ENCODE peak calls at places on chromosomes 13 and 19, in six cellular contexts. V is A549, G is HepG2, O is endothelial cell of umbilical vein, H is K562, J is GM12878. W is an unnamed sample.

GRCh38 chr19:42471554-42472249 is 29.0 kb upstream of the CXCL17 start:
- DNase-seq in V (no peak), G (no peak), O (no peak), H (no peak), J (no peak), W (no peak)

GRCh38 chr13:27988520-27988919 is at the start of gene URAD:
- DNase-seq in V (no peak), G (peak), O (no peak), H (no peak), J (no peak), W (no peak)

GRCh38 chr13:30156270-30156669 is 151.1 kb downstream of the KATNAL1 start:
- DNase-seq in V (no peak), G (no peak), O (no peak), H (no peak), J (no peak), W (no peak)

GRCh38 chr19:41934849-41935374 is 6.7 kb upstream of the ERFL start:
- DNase-seq in V (peak), G (peak), O (peak), H (peak), J (no peak), W (peak)

GRCh38 chr19:19232231-19232630 is 20.5 kb downstream of the NCAN start:
- DNase-seq in V (no peak), G (no peak), O (no peak), H (no peak), J (no peak), W (no peak)

GRCh38 chr19:18764591-18765051 is 26.5 kb downstream of the COMP start:
- DNase-seq in V (no peak), G (no peak), O (no peak), H (no peak), J (no peak), W (no peak)

GRCh38 chr13:30829788-30830637 is 76.1 kb upstream of the MEDAG start:
- DNase-seq in V (no peak), G (peak), O (no peak), H (no peak), J (no peak), W (no peak)

GRCh38 chr13:97279913-97280312 is 57.8 kb downstream of the MBNL2 start:
- DNase-seq in V (no peak), G (no peak), O (peak), H (no peak), J (no peak), W (no peak)

GRCh38 chr19:12052571-12053169 is at the start of gene ZNF878:
- DNase-seq in V (no peak), G (peak), O (peak), H (peak), J (peak), W (peak)

GRCh38 chr13:98189841-98190505 is 12.9 kb upstream of the RNF113B start:
- DNase-seq in V (no peak), G (peak), O (peak), H (no peak), J (no peak), W (peak)

GRCh38 chr19:40416918-40417713 is 3.9 kb upstream of the PRX start:
- DNase-seq in V (no peak), G (peak), O (no peak), H (peak), J (no peak), W (no peak)

GRCh38 chr19:43774103-43774939 is 6.5 kb downstream of the KCNN4 start:
- DNase-seq in V (no peak), G (peak), O (peak), H (peak), J (no peak), W (no peak)

GRCh38 chr13:101706651-101707050 is 254.2 kb downstream of the ITGBL1 start:
- DNase-seq in V (peak), G (peak), O (peak), H (no peak), J (no peak), W (peak)

GRCh38 chr19:43643326-43643725 is 3.7 kb upstream of the CADM4 start:
- DNase-seq in V (no peak), G (no peak), O (no peak), H (no peak), J (no peak), W (no peak)

DNA sequence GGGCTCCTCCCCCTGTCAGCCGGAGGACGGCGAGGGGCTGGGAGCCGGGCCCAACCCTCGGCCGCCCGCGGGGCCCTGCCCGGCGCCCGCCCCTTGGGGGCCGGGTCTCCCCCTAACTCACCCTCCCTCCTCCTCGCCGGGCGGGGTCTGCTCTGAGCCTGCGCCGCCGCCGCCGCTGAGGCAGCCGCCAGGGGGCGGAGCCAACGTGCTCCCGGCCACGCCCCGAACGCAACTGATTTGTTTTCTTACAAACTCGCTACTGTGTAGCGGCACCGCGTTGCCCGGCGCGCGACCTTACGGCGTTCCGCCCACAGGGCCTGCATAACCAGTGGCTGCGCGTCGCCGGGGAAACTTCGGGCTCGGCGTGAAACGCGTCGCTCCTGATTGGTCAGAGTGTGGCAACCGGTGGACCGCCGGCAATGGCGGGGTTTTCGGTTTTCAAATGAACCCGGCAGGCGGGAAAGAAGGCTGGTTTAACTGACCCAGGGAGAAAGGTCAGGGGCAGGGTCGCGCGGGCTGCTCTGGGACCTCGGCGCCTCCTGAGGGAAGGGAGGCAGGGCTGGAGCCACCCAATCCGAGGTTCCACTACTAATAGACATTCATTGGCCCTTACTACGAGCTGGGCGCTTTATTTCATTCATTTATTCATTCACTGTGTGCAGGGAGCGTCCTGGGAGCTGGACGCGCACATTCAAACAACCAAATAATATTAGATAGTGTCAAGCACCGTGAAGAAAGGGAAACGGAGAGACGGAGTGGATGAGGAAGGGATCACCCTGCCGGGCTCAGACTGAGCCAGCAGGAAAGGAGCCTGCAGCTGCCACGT is at the start of gene CDKN2D:
- DNase-seq in V (peak), G (peak), O (peak), H (peak), J (peak), W (peak)
- TF ChIP-seq POLR2A in V (no peak), G (peak), O (no peak), H (peak), J (peak), W (peak)

GRCh38 chr13:74820809-74821208 is 661.2 kb downstream of the TBC1D4 start:
- DNase-seq in V (no peak), G (no peak), O (no peak), H (no peak), J (no peak), W (no peak)

GRCh38 chr13:74819549-74819948 is 662.4 kb downstream of the TBC1D4 start:
- DNase-seq in V (no peak), G (no peak), O (no peak), H (no peak), J (no peak), W (no peak)

GRCh38 chr13:74825949-74826246 is 656.1 kb downstream of the TBC1D4 start:
- DNase-seq in V (no peak), G (no peak), O (no peak), H (no peak), J (no peak), W (no peak)

DNA sequence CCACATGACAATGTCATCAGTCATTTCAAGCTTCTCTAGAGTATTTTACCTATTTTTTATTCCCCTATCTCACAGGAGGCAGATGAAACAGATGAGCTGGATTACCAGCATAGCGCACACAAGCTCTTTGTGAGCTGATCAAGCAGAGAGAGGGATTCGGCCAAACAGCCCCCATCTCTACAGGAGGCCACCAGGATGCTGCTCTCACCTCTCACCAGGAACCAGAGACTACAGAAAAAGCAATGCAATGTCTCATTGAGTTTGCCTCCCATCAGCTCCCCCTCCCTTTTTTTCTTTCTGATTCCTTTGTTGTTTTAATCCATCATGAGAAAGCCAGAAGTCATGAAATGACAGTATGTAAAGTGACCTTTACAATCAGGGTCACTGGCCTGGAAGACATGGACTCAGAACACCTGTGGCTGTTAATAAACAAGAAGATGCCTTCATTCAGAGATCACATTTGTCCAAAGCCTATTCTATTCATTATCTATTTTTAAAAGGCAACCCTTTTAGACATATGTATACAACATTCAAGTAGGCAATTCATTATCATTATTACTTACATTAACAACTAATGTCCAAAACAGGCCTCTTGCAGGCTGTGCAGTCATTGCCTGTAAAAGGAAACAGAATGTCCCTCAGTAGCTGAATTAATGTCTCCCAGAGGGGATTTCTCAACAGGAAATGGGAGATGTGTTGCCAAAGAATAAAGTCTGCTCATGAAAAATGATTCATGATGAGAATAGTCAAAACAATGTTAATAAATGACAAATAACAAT is 656.6 kb downstream of the TBC1D4 start:
- DNase-seq in V (peak), G (no peak), O (peak), H (no peak), J (no peak), W (peak)
- TF ChIP-seq MYC in V (no peak), G (no peak), O (no peak), H (no peak), J (no peak), W (no peak)

DNA sequence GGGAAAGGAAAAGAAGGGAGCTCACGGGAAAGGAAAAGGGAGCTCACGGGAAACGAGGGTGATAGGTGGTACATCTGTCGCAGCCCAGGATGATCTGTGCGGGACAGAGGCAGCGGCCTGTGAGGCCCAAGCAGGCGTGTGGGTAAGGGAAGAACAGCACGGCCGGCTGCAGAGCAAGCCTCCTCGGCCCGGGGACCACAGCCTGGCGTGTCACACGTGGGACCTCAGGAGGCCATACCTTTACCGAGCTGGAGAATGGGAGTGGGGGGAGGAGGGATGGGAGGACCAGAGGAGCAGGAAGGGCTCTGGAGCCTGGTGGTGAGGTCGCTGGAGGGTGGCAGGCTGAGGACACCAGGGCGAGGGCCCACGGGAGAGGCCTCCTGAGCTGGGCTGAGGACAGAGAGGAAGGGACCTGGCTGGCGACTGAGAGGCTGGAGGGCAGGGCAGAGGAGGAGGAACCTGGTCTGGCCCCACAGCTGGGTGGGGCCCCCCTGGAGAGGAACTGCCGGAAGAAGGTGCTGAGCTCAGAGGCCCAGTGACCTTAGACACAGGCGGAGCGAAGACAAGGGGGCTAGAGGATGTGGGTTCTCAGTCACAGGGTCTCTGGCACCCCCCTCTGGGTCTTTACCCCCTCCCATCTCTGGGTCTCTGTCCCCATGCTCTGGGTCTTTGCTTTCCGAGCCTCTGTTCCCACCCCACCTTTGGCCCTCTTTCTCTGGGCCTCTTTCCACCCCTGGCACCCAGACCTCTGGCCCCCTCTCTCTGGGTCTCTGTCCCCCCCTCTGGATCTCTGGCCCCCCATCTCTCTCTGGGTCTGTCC is 2.9 kb upstream of the FTL start:
- DNase-seq in V (peak), G (peak), O (no peak), H (peak), J (no peak), W (peak)
- TF ChIP-seq POLR2A in V (peak), G (peak), O (peak), H (peak), J (peak), W (peak)

GRCh38 chr19:27974082-27974513 is 1238.9 kb downstream of the UQCRFS1 start:
- DNase-seq in V (peak), G (peak), O (no peak), H (peak), J (peak), W (peak)

GRCh38 chr19:27971869-27972268 is 1241.1 kb downstream of the UQCRFS1 start:
- DNase-seq in V (no peak), G (no peak), O (no peak), H (no peak), J (no peak), W (no peak)

GRCh38 chr19:27972291-27973040 is 1240.5 kb downstream of the UQCRFS1 start:
- DNase-seq in V (no peak), G (no peak), O (no peak), H (no peak), J (no peak), W (no peak)

GRCh38 chr19:27975419-27976005 is 1237.4 kb downstream of the UQCRFS1 start:
- DNase-seq in V (no peak), G (no peak), O (no peak), H (no peak), J (no peak), W (no peak)

GRCh38 chr19:27971071-27971470 is 1241.9 kb downstream of the UQCRFS1 start:
- DNase-seq in V (no peak), G (no peak), O (no peak), H (no peak), J (no peak), W (no peak)
- TF ChIP-seq MYC in V (no peak), G (no peak), O (no peak), H (no peak), J (no peak), W (no peak)

DNA sequence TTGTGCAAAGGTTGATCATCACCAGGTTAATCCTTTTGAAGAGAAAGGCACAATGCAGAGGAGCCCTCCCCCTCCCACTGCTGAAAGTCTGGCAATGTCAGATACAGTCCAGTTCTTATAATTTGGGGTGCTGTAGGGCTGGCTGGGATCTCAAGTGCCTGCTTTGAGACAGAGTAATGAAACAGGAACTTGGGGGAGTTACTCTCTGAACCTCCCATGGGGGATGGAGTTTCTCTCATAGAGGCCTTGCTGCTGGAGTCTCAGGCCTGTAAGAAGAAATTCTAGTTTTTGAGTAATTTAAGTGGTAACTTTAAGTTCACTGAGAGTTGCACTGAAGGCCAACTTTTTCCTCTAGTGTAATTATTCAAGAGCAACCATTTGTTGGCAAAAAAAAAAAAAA is 410.5 kb downstream of the KCNRG start:
- DNase-seq in V (no peak), G (no peak), O (no peak), H (no peak), J (no peak), W (peak)
- TF ChIP-seq POLR2A in V (no peak), G (no peak), O (no peak), H (no peak), J (no peak), W (no peak)

GRCh38 chr13:113637262-113638160 is 20.5 kb downstream of the ATP4B start:
- DNase-seq in V (no peak), G (no peak), O (no peak), H (no peak), J (no peak), W (no peak)

GRCh38 chr13:113635709-113636108 is 22.3 kb downstream of the ATP4B start:
- DNase-seq in V (no peak), G (no peak), O (no peak), H (no peak), J (no peak), W (no peak)

GRCh38 chr13:113635048-113635420 is 23.0 kb downstream of the ATP4B start:
- DNase-seq in V (no peak), G (no peak), O (no peak), H (no peak), J (no peak), W (no peak)

GRCh38 chr13:113638173-113638746 is 19.7 kb downstream of the ATP4B start:
- DNase-seq in V (no peak), G (no peak), O (no peak), H (no peak), J (no peak), W (no peak)

DNA sequence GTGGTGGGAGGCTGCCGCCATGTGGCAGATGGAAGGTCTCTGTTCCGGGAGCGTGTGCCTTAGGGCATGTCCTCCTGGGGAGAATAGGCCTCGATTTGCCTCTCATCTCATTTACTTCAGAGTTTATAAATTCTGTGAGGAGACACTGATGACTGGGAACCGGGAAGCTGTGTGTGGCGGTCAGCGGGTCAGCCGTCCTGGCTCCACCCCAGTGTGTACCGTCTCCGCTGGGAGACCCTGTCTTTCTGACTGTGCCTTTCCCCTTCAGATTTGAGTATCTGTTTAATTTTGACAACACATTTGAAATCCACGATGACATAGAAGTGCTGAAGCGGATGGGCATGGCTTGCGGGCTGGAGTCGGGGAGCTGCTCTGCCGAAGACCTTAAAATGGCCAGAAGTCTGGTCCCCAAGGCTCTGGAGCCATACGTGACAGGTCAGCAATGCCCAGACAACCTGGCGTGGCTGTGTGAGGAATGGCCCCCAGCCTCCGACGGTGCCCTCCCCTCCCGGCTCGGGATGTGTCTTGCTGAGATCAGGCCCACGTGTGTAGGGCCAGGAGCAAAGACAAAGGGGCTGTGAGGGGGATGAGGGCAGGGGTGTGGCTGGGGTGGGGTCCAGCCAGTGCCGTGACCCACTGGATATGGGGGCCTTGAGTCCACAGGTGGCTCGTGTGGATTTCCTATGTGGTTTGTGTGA is 21.6 kb downstream of the ATP4B start:
- DNase-seq in V (no peak), G (no peak), O (no peak), H (no peak), J (no peak), W (no peak)
- TF ChIP-seq MYC in V (no peak), G (no peak), O (no peak), H (no peak), J (no peak), W (no peak)